ENCODE peak calls at places on chromosomes 13 and 19, in seven cellular contexts. N, V, E, S, B, X and P are unnamed samples.

GRCh38 chr13:113848020-113848419 is 15.9 kb downstream of the GAS6 start:
- DNase-seq in X (no peak), B (no peak), S (no peak), E (no peak), V (no peak), N (no peak), P (no peak)

GRCh38 chr19:463483-464130 is 2.8 kb upstream of the SHC2 start:
- DNase-seq in N (no peak), B (no peak), E (no peak), X (no peak), S (no peak), V (no peak), P (no peak)

GRCh38 chr13:39867807-39868206 is 212.3 kb downstream of the COG6 start:
- DNase-seq in V (no peak), N (no peak), X (no peak), B (no peak), E (no peak), S (no peak), P (no peak)

GRCh38 chr19:15437355-15438123 is 12.2 kb downstream of the WIZ start:
- DNase-seq in V (no peak), S (no peak), X (peak), E (no peak), N (no peak), B (no peak), P (no peak)

GRCh38 chr19:39951686-39952085 is 17.3 kb upstream of the FCGBP start:
- DNase-seq in E (no peak), V (no peak), S (no peak), B (no peak), X (peak), N (no peak), P (no peak)

GRCh38 chr19:1525343-1525742 is 1.5 kb downstream of the PLK5 start:
- DNase-seq in E (no peak), B (no peak), S (no peak), X (no peak), N (no peak), V (no peak), P (no peak)

GRCh38 chr19:18364826-18365528 is 21.0 kb upstream of the GDF15 start:
- DNase-seq in V (no peak), N (no peak), E (no peak), S (peak), X (peak), B (no peak), P (no peak)

GRCh38 chr19:41624515-41624914 is 2.4 kb downstream of the CEACAM4 start:
- DNase-seq in B (no peak), X (no peak), V (no peak), N (no peak), S (no peak), E (no peak), P (no peak)

GRCh38 chr19:47231215-47232054 is 436 bp upstream of the BBC3 start:
- DNase-seq in X (peak), E (peak), N (peak), B (peak), V (peak), S (peak), P (peak)

GRCh38 chr13:30766957-30767603 is 31.7 kb downstream of the ALOX5AP start:
- DNase-seq in N (no peak), S (no peak), B (no peak), V (no peak), X (peak), E (no peak), P (no peak)

GRCh38 chr13:29140277-29140676 is 320.1 kb downstream of the MTUS2 start:
- DNase-seq in X (no peak), N (no peak), E (no peak), S (no peak), B (no peak), V (no peak), P (no peak)

GRCh38 chr19:16127080-16127479 is 15.4 kb downstream of the RAB8A start:
- DNase-seq in E (no peak), X (no peak), V (no peak), B (no peak), N (no peak), S (no peak), P (no peak)

GRCh38 chr13:58134525-58134924 is 503.0 kb downstream of the PCDH17 start:
- DNase-seq in V (no peak), N (no peak), E (no peak), X (no peak), S (no peak), B (no peak), P (no peak)

GRCh38 chr19:40461669-40462221 is 3.8 kb downstream of the BLVRB start:
- DNase-seq in S (no peak), X (no peak), B (peak), N (no peak), E (no peak), V (peak), P (no peak)

GRCh38 chr13:71864094-71864980 is 2.7 kb downstream of the DACH1 start:
- DNase-seq in X (no peak), B (peak), V (no peak), S (peak), N (no peak), E (peak), P (no peak)

GRCh38 chr19:54172764-54173699 is at the start of gene TMC4:
- DNase-seq in X (no peak), V (peak), E (peak), B (no peak), S (peak), N (no peak), P (no peak)
- H3K4me3 ChIP-seq in X (no peak), V (no peak), E (no peak), B (peak), S (no peak), N (no peak), P (no peak)

GRCh38 chr19:9354651-9355050 is 8.2 kb upstream of the ZNF177 start:
- DNase-seq in X (no peak), E (no peak), V (no peak), B (no peak), S (no peak), N (no peak), P (no peak)

GRCh38 chr19:9353011-9353410 is 9.8 kb upstream of the ZNF177 start:
- DNase-seq in N (no peak), V (no peak), X (no peak), B (no peak), S (no peak), E (no peak), P (no peak)

GRCh38 chr19:9348253-9348652 is 14.6 kb upstream of the ZNF177 start:
- DNase-seq in B (no peak), V (no peak), N (no peak), S (no peak), X (no peak), E (no peak), P (no peak)

GRCh38 chr19:9348671-9349070 is 14.1 kb upstream of the ZNF177 start:
- DNase-seq in B (no peak), V (no peak), X (no peak), N (no peak), E (no peak), S (no peak), P (no peak)

DNA sequence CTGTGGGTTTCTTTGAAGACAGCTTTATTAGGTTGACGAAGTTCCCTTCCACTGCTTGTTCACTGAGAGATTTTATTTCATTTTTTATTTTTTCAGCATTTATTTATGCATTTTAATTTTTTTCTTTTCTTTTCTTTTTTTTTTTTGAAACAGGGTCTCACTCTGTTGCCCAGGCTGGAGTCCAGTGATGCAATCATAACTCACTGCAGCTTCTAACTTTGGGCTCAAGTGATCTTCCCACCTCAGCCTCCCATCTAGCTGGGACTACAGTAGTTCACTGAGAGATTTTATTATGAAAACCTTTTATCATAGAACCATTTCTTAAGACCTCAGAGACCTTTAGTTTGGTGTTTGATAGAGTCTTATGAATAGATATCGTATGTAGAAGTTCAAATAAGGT is 10.3 kb upstream of the ZNF177 start:
- DNase-seq in E (no peak), X (no peak), S (no peak), B (no peak), N (no peak), V (no peak), P (no peak)
- H3K4me3 ChIP-seq in E (no peak), X (no peak), S (no peak), B (no peak), N (no peak), V (no peak), P (no peak)

DNA sequence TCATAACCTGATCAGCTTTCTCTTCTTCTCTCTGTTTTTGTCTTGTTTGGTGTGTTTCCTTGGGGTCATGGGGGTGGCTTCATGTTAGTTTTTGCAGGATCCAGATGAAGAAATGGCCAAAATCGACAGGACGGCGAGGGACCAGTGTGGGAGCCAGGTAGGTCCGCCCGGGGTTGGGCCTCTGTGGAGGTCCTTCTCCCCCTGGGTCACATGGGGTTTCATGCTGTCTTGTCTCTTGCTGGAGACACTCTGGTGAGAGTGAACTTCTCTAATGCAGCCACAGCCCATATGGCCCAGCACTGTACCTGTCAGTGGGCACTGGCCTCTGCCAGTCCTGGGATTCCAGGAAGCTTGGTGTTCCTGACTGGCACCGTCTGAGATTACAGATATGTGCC is 1.1 kb downstream of the CCNE1 start:
- DNase-seq in E (no peak), V (no peak), S (no peak), B (no peak), X (no peak), N (no peak), P (no peak)
- H3K4me3 ChIP-seq in E (peak), V (peak), S (peak), B (peak), X (peak), N (peak), P (no peak)

DNA sequence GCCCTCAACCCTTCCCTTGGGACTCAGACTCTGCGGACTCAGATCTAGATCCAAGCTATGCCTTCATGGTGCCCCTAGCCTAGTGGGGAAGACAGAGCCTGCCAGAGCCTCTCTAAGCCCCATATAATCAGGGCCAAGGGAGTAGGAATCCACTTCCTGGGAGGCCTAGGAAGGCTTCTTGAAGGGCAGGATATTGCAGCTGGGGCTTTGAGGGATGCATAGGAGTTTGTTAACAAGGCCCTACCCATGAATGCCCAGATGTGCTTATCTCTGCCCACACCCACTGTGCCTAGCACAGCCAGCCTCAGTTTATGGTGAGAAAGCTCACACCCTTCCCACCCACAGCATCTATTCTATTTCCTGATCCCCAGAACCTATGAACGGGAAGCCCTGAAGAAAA is 11.3 kb downstream of the APBA3 start:
- DNase-seq in N (no peak), V (no peak), X (no peak), E (no peak), B (no peak), S (no peak), P (no peak)
- H3K4me3 ChIP-seq in N (no peak), V (no peak), X (no peak), E (no peak), B (no peak), S (no peak), P (no peak)

GRCh38 chr19:45508931-45509691 is 1.8 kb downstream of the VASP start:
- DNase-seq in X (peak), S (peak), N (no peak), E (peak), V (peak), B (peak), P (peak)

GRCh38 chr19:45511074-45511473 is 3.8 kb downstream of the VASP start:
- DNase-seq in B (no peak), X (no peak), V (no peak), E (no peak), N (no peak), S (no peak), P (no peak)

GRCh38 chr19:45507864-45508680 is 793 bp downstream of the VASP start:
- DNase-seq in S (peak), X (no peak), V (peak), E (peak), B (peak), N (peak), P (peak)

GRCh38 chr19:45508681-45508930 is 1.3 kb downstream of the VASP start:
- DNase-seq in V (no peak), X (no peak), S (peak), B (no peak), N (no peak), E (no peak), P (no peak)

DNA sequence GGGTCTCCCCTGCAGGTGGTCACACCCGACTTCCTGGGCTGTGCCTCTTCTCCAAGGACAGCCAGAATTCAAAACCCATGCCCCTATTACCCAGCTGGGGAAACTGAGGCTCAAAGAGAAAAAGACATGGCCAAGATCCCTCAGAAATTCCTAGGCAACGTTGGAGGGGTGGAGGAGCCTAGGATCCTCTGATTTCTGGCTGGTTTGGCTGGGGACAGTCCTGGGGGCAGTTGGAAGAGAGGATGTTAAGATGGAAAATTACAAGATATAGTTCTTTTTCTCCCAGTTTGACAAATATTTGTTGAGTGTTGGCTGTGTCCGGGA is 2.4 kb downstream of the VASP start:
- DNase-seq in N (no peak), X (no peak), S (no peak), V (no peak), E (no peak), B (no peak), P (no peak)
- H3K4me3 ChIP-seq in N (peak), X (peak), S (peak), V (peak), E (no peak), B (peak), P (peak)

GRCh38 chr19:11434703-11435056 is 241 bp downstream of the ODAD3 start:
- DNase-seq in S (no peak), X (no peak), N (no peak), E (no peak), B (no peak), V (no peak), P (no peak)
- H3K4me3 ChIP-seq in S (peak), X (peak), N (peak), E (peak), B (peak), V (peak), P (peak)